ENCODE peak calls at places on chromosome 16, in five cellular contexts. Y is psoas muscle, H is body of pancreas, O is left ventricle myocardium inferior, G is cardiac muscle cell. Z is an unnamed sample. For H3K9me3 and H3K27me3, the result is how much of the 10 kb centered on the place peaks cover.

GRCh38 chr16:89572478-89573205 is 2.9 kb upstream of the CPNE7 start:
- DNase-seq in G (no peak), H (no peak), Y (no peak), O (no peak), Z (no peak)

GRCh38 chr16:23330161-23330560 is 28.1 kb downstream of the SCNN1B start:
- DNase-seq in O (no peak), Y (no peak), G (no peak), H (no peak), Z (no peak)

GRCh38 chr16:73054131-73054496 is 6.2 kb upstream of the ZFHX3 start:
- DNase-seq in H (no peak), Y (peak), O (no peak), G (no peak), Z (no peak)

GRCh38 chr16:75239463-75240122 is 11.8 kb downstream of the BCAR1 start:
- DNase-seq in O (no peak), Y (peak), G (no peak), H (no peak), Z (no peak)

GRCh38 chr16:89170346-89171215 is 967 bp upstream of the CDH15 start:
- DNase-seq in G (no peak), O (no peak), Y (peak), H (peak), Z (no peak)

GRCh38 chr16:81908466-81909230 is 102.6 kb downstream of the SDR42E1 start:
- DNase-seq in O (no peak), G (no peak), H (no peak), Y (no peak), Z (no peak)

GRCh38 chr16:88438084-88438870 is 14.8 kb upstream of the ZFPM1 start:
- DNase-seq in G (no peak), H (no peak), Y (no peak), O (no peak), Z (no peak)

GRCh38 chr16:49608095-49608494 is 234.5 kb downstream of the C16orf78 start:
- DNase-seq in H (no peak), O (no peak), Y (no peak), G (peak), Z (no peak)

GRCh38 chr16:4696905-4697866 is 3.8 kb downstream of the NUDT16L1 start:
- DNase-seq in H (no peak), G (no peak), Y (peak), O (no peak), Z (no peak)

GRCh38 chr16:3317315-3317999 is 12.2 kb downstream of the ZNF75A start:
- DNase-seq in Y (no peak), G (no peak), O (no peak), H (no peak), Z (no peak)

GRCh38 chr16:3306078-3306477 is 781 bp downstream of the ZNF75A start:
- DNase-seq in H (no peak), Y (no peak), O (no peak), G (no peak), Z (no peak)

DNA sequence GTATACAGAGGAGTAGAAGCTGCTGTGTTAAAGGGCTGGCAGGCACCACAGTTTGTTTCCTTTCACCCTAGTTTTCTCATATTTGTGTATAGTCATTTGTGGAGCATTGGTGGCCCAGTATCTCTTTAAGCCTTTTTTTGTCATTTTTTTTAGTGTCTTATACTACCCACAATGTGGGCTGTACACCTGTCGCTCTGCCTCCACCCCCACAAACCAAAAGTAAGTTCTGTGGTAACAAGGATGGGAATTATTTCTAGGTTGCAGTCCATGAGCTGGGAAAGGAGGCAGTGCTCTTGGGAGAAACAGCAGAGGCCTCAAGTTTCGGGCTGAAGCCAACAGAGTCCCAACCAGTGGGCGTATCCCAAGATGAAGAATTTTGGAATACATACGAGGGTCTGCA is 6.2 kb downstream of the ZNF75A start:
- DNase-seq in Y (no peak), H (no peak), O (no peak), G (no peak), Z (no peak)
- H3K9me3 ChIP-seq in Y (half or more), H (half or more), O (half or more), G (under half), Z (half or more)

GRCh38 chr16:65875362-65876199 is 490.9 kb upstream of the CDH5 start:
- DNase-seq in O (no peak), H (no peak), Y (no peak), G (no peak), Z (no peak)
- H3K27ac ChIP-seq in O (no peak), H (no peak), Y (no peak), G (no peak), Z (no peak)

GRCh38 chr16:86281435-86281834 is 228.9 kb upstream of the FOXF1 start:
- DNase-seq in G (no peak), O (no peak), H (no peak), Y (no peak), Z (no peak)
- H3K27me3 ChIP-seq in G (half or more), O (half or more), H (under half), Y (under half), Z (under half)

DNA sequence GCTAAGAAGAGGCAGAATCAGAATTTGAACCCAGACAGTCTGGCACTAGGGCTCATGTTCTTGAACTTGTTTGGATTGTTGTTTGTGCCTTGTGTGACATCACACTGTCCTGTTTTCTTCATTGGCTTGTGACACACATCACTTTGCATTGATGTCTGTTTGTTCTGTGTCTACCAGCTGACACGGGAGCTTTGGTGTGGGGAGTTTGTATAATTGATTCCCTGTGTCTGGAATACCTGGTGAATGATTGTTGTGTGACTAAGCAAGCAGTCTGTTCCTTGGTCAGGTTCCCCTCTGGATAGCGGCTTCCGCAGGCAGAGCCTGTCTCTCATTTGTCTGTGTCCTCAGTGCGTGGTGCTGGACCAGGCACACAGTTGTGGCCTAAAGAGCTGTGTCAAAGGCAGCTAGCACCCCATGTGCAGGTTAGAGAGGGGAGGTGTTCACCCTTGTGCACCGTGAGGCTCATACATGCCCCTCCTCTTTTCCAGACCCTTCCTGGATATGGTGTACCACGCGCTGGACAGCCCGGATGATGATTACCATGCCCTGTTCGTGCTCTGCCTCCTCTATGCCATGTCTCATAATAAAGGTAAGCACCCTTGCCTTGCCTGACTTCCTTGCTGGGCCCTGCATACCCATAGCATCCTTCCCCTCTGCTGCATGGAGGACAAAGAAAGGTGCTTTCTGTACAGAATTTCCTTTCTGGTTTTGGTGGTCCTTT is 80.1 kb downstream of the CLEC16A start:
- DNase-seq in H (no peak), G (no peak), O (no peak), Y (no peak), Z (no peak)
- H3K9me3 ChIP-seq in H (under half), G (under half), O (under half), Y (under half), Z (under half)

GRCh38 chr16:50839920-50840729 is 98.2 kb downstream of the CYLD start:
- DNase-seq in O (no peak), G (no peak), H (no peak), Y (no peak), Z (no peak)
- H3K27ac ChIP-seq in O (no peak), G (no peak), H (no peak), Y (no peak), Z (no peak)

GRCh38 chr16:67169642-67170167 is 633 bp upstream of the NOL3 start:
- DNase-seq in O (no peak), Y (no peak), H (no peak), G (peak), Z (no peak)

GRCh38 chr16:67166035-67166882 is 1.7 kb downstream of the HSF4 start:
- DNase-seq in G (no peak), Y (no peak), O (no peak), H (no peak), Z (no peak)

GRCh38 chr16:67169011-67169451 is 1.3 kb upstream of the NOL3 start:
- DNase-seq in H (no peak), Y (no peak), O (no peak), G (no peak), Z (no peak)

GRCh38 chr16:67166883-67167168 is 2.3 kb downstream of the HSF4 start:
- DNase-seq in H (no peak), G (no peak), Y (no peak), O (no peak), Z (no peak)

GRCh38 chr16:67167588-67167987 is 2.8 kb upstream of the NOL3 start:
- DNase-seq in O (no peak), G (no peak), Y (no peak), H (no peak), Z (no peak)
- H3K27me3 ChIP-seq in O (under half), G (half or more), Y (under half), H (under half), Z (half or more)

GRCh38 chr16:31734265-31734664 is 139.3 kb upstream of the ZNF267 start:
- DNase-seq in O (no peak), G (no peak), Y (no peak), H (no peak), Z (no peak)
- H3K9me3 ChIP-seq in O (half or more), G (under half), Y (under half), H (under half), Z (half or more)